ENCODE peak calls at places on chromosomes 16 and 17, in nine cellular contexts. E is AG09319; X is activated CD4-positive, alpha-beta T cell treated with anti-CD3 and anti-CD28 coated beads, Interleukin-2, amount 50 U/mL, for 1 hour; P is RCC 7860; S is GM04504; K is stimulated activated CD4-positive, alpha-beta T cell treated with anti-CD3 and anti-CD28 coated beads, Interleukin-1b, Interleukin-23, amount 100 ng/mL, for 4 hours; M is OCI-LY7; A is WTC11; W is GM13976. L is an unnamed sample.
A peak's percentile ranks its signal among the peaks of the same experiment; 100 is the strongest.

GRCh38 chr16:75105306-75106061 is 11.1 kb downstream of the LDHD start:
- DNase-seq in E (no peak), X (no peak), P (no peak), S (no peak), K (no peak), M (peak; percentile 50), A (no peak), W (peak; percentile 29), L (no peak)

GRCh38 chr16:76854234-76854633 is 336.8 kb upstream of the MON1B start:
- DNase-seq in E (no peak), X (no peak), P (peak; percentile 10), S (peak; percentile 1), K (no peak), M (peak; percentile 38), A (no peak), W (no peak), L (no peak)

GRCh38 chr16:8237452-8237851 is 352.9 kb downstream of the TMEM114 start:
- DNase-seq in E (no peak), X (no peak), P (no peak), S (no peak), K (no peak), M (no peak), A (no peak), W (no peak), L (no peak)

GRCh38 chr17:3710951-3711383 is 12.7 kb upstream of the HASPIN start:
- DNase-seq in E (no peak), X (peak; percentile 52), P (peak; percentile 48), S (no peak), K (peak; percentile 53), M (peak; percentile 96), A (no peak), W (peak; percentile 86), L (peak; percentile 51)

GRCh38 chr17:751269-752001 is 629 bp downstream of the GEMIN4 start:
- DNase-seq in E (no peak), X (peak; percentile 47), P (no peak), S (no peak), K (peak; percentile 38), M (peak; percentile 79), A (peak; percentile 16), W (peak; percentile 72), L (peak; percentile 54)

GRCh38 chr16:66036162-66036561 is 330.3 kb upstream of the CDH5 start:
- DNase-seq in E (no peak), X (no peak), P (no peak), S (no peak), K (no peak), M (no peak), A (no peak), W (no peak), L (no peak)

GRCh38 chr16:52497067-52497816 is 49.7 kb downstream of the TOX3 start:
- DNase-seq in E (no peak), X (no peak), P (no peak), S (no peak), K (no peak), M (no peak), A (no peak), W (no peak), L (no peak)

GRCh38 chr17:80819422-80820164 is 172.0 kb upstream of the CHMP6 start:
- DNase-seq in E (no peak), X (no peak), P (no peak), S (no peak), K (no peak), M (no peak), A (no peak), W (no peak), L (no peak)

GRCh38 chr17:16488572-16488997 is 3.4 kb downstream of the LRRC75A start:
- DNase-seq in E (no peak), X (no peak), P (no peak), S (no peak), K (no peak), M (peak; percentile 18), A (no peak), W (no peak), L (no peak)